ENCODE peak calls at places on chromosomes 7 and 10, in ten cellular contexts. One of them, this sample, is unnamed.

GRCh38 chr7:112080441-112080840 is 125.8 kb downstream of the DOCK4 start:
- DNase-seq in SW480: no peak
- DNase-seq in smooth muscle cell of the brain vasculature: peak
- DNase-seq in dorsolateral prefrontal cortex: no peak
- DNase-seq in head of caudate nucleus: no peak
- DNase-seq in DMS53: peak
- DNase-seq in hepatocyte: no peak
- DNase-seq in naive B cell: peak
- DNase-seq in Calu3: no peak
- DNase-seq in iris pigment epithelial cell: peak
- DNase-seq in this sample: peak

GRCh38 chr10:44756235-44756634 is 154.9 kb upstream of the TMEM72 start:
- DNase-seq in head of caudate nucleus: no peak
- DNase-seq in dorsolateral prefrontal cortex: no peak
- DNase-seq in iris pigment epithelial cell: peak
- DNase-seq in hepatocyte: no peak
- DNase-seq in Calu3: no peak
- DNase-seq in naive B cell: no peak
- DNase-seq in SW480: no peak
- DNase-seq in smooth muscle cell of the brain vasculature: no peak
- DNase-seq in DMS53: no peak
- DNase-seq in this sample: no peak

GRCh38 chr10:70602665-70603438 is at the start of gene PRF1:
- DNase-seq in head of caudate nucleus: no peak
- DNase-seq in iris pigment epithelial cell: no peak
- DNase-seq in Calu3: no peak
- DNase-seq in naive B cell: no peak
- DNase-seq in smooth muscle cell of the brain vasculature: no peak
- DNase-seq in SW480: peak
- DNase-seq in DMS53: no peak
- DNase-seq in hepatocyte: no peak
- DNase-seq in dorsolateral prefrontal cortex: no peak
- DNase-seq in this sample: no peak

GRCh38 chr10:93752761-93753160 is 5.0 kb upstream of the LGI1 start:
- DNase-seq in SW480: peak
- DNase-seq in dorsolateral prefrontal cortex: no peak
- DNase-seq in naive B cell: no peak
- DNase-seq in DMS53: peak
- DNase-seq in head of caudate nucleus: no peak
- DNase-seq in smooth muscle cell of the brain vasculature: no peak
- DNase-seq in hepatocyte: peak
- DNase-seq in Calu3: no peak
- DNase-seq in iris pigment epithelial cell: peak
- DNase-seq in this sample: peak

GRCh38 chr10:56123247-56123646 is 237.8 kb downstream of the ZWINT start:
- DNase-seq in DMS53: no peak
- DNase-seq in iris pigment epithelial cell: no peak
- DNase-seq in dorsolateral prefrontal cortex: no peak
- DNase-seq in hepatocyte: no peak
- DNase-seq in head of caudate nucleus: no peak
- DNase-seq in SW480: no peak
- DNase-seq in smooth muscle cell of the brain vasculature: no peak
- DNase-seq in naive B cell: no peak
- DNase-seq in Calu3: no peak
- DNase-seq in this sample: no peak

GRCh38 chr7:143238289-143238995 is 16.6 kb downstream of the TAS2R40 start:
- DNase-seq in DMS53: no peak
- DNase-seq in iris pigment epithelial cell: peak
- DNase-seq in SW480: no peak
- DNase-seq in head of caudate nucleus: no peak
- DNase-seq in hepatocyte: no peak
- DNase-seq in smooth muscle cell of the brain vasculature: no peak
- DNase-seq in dorsolateral prefrontal cortex: no peak
- DNase-seq in naive B cell: no peak
- DNase-seq in Calu3: no peak
- DNase-seq in this sample: peak

GRCh38 chr10:43386981-43387677 is 15.7 kb downstream of the FXYD4 start:
- DNase-seq in smooth muscle cell of the brain vasculature: no peak
- DNase-seq in dorsolateral prefrontal cortex: no peak
- DNase-seq in hepatocyte: no peak
- DNase-seq in iris pigment epithelial cell: no peak
- DNase-seq in SW480: no peak
- DNase-seq in head of caudate nucleus: no peak
- DNase-seq in Calu3: no peak
- DNase-seq in naive B cell: no peak
- DNase-seq in DMS53: no peak
- DNase-seq in this sample: no peak

GRCh38 chr7:55794527-55794926 is 68.0 kb downstream of the SEPTIN14 start:
- DNase-seq in hepatocyte: no peak
- DNase-seq in dorsolateral prefrontal cortex: no peak
- DNase-seq in naive B cell: no peak
- DNase-seq in smooth muscle cell of the brain vasculature: no peak
- DNase-seq in iris pigment epithelial cell: no peak
- DNase-seq in DMS53: peak
- DNase-seq in SW480: no peak
- DNase-seq in head of caudate nucleus: no peak
- DNase-seq in Calu3: peak
- DNase-seq in this sample: no peak

GRCh38 chr7:117323877-117324699 is 1.2 kb upstream of the WNT2 start:
- DNase-seq in hepatocyte: peak
- DNase-seq in Calu3: peak
- DNase-seq in SW480: no peak
- DNase-seq in dorsolateral prefrontal cortex: no peak
- DNase-seq in smooth muscle cell of the brain vasculature: no peak
- DNase-seq in DMS53: peak
- DNase-seq in iris pigment epithelial cell: peak
- DNase-seq in head of caudate nucleus: no peak
- DNase-seq in naive B cell: no peak
- DNase-seq in this sample: peak

GRCh38 chr7:16644987-16645592 is 464 bp downstream of the ANKMY2 start:
- DNase-seq in naive B cell: no peak
- DNase-seq in iris pigment epithelial cell: peak
- DNase-seq in dorsolateral prefrontal cortex: no peak
- DNase-seq in hepatocyte: no peak
- DNase-seq in head of caudate nucleus: no peak
- DNase-seq in DMS53: peak
- DNase-seq in Calu3: no peak
- DNase-seq in SW480: peak
- DNase-seq in smooth muscle cell of the brain vasculature: no peak
- DNase-seq in this sample: peak

GRCh38 chr7:35418716-35419425 is 165.0 kb upstream of the TBX20 start:
- DNase-seq in hepatocyte: no peak
- DNase-seq in DMS53: no peak
- DNase-seq in naive B cell: no peak
- DNase-seq in Calu3: no peak
- DNase-seq in SW480: no peak
- DNase-seq in dorsolateral prefrontal cortex: no peak
- DNase-seq in iris pigment epithelial cell: no peak
- DNase-seq in smooth muscle cell of the brain vasculature: no peak
- DNase-seq in head of caudate nucleus: no peak
- DNase-seq in this sample: no peak

GRCh38 chr10:131081386-131081785 is 230.1 kb downstream of the TCERG1L start:
- DNase-seq in head of caudate nucleus: no peak
- DNase-seq in smooth muscle cell of the brain vasculature: no peak
- DNase-seq in hepatocyte: no peak
- DNase-seq in SW480: no peak
- DNase-seq in Calu3: no peak
- DNase-seq in iris pigment epithelial cell: no peak
- DNase-seq in dorsolateral prefrontal cortex: no peak
- DNase-seq in naive B cell: no peak
- DNase-seq in DMS53: no peak
- DNase-seq in this sample: no peak

GRCh38 chr10:124117511-124117785 is 24.1 kb upstream of the CHST15 start:
- DNase-seq in smooth muscle cell of the brain vasculature: no peak
- DNase-seq in DMS53: no peak
- DNase-seq in dorsolateral prefrontal cortex: no peak
- DNase-seq in iris pigment epithelial cell: no peak
- DNase-seq in hepatocyte: no peak
- DNase-seq in Calu3: no peak
- DNase-seq in SW480: no peak
- DNase-seq in head of caudate nucleus: no peak
- DNase-seq in naive B cell: no peak
- DNase-seq in this sample: no peak

GRCh38 chr10:5488272-5489161 is 10.9 kb downstream of the CALML5 start:
- DNase-seq in dorsolateral prefrontal cortex: no peak
- DNase-seq in head of caudate nucleus: no peak
- DNase-seq in naive B cell: no peak
- DNase-seq in SW480: peak
- DNase-seq in DMS53: peak
- DNase-seq in hepatocyte: peak
- DNase-seq in smooth muscle cell of the brain vasculature: no peak
- DNase-seq in iris pigment epithelial cell: no peak
- DNase-seq in Calu3: peak
- DNase-seq in this sample: peak

GRCh38 chr7:36048902-36049240 is 104.2 kb upstream of the EEPD1 start:
- DNase-seq in iris pigment epithelial cell: peak
- DNase-seq in Calu3: no peak
- DNase-seq in SW480: no peak
- DNase-seq in smooth muscle cell of the brain vasculature: no peak
- DNase-seq in dorsolateral prefrontal cortex: no peak
- DNase-seq in hepatocyte: no peak
- DNase-seq in DMS53: no peak
- DNase-seq in head of caudate nucleus: no peak
- DNase-seq in naive B cell: no peak
- DNase-seq in this sample: peak

GRCh38 chr7:80779456-80779855 is 139.4 kb downstream of the SEMA3C start:
- DNase-seq in iris pigment epithelial cell: no peak
- DNase-seq in DMS53: peak
- DNase-seq in dorsolateral prefrontal cortex: no peak
- DNase-seq in Calu3: no peak
- DNase-seq in smooth muscle cell of the brain vasculature: no peak
- DNase-seq in SW480: no peak
- DNase-seq in head of caudate nucleus: no peak
- DNase-seq in naive B cell: no peak
- DNase-seq in hepatocyte: no peak
- DNase-seq in this sample: peak

GRCh38 chr10:89515031-89515841 is 20.2 kb downstream of the SLC16A12 start:
- DNase-seq in hepatocyte: peak
- DNase-seq in smooth muscle cell of the brain vasculature: peak
- DNase-seq in Calu3: no peak
- DNase-seq in SW480: no peak
- DNase-seq in head of caudate nucleus: no peak
- DNase-seq in dorsolateral prefrontal cortex: no peak
- DNase-seq in iris pigment epithelial cell: peak
- DNase-seq in DMS53: no peak
- DNase-seq in naive B cell: no peak
- DNase-seq in this sample: no peak

GRCh38 chr7:97317575-97317974 is 200.1 kb downstream of the SDHAF3 start:
- DNase-seq in SW480: no peak
- DNase-seq in iris pigment epithelial cell: peak
- DNase-seq in dorsolateral prefrontal cortex: no peak
- DNase-seq in Calu3: no peak
- DNase-seq in head of caudate nucleus: no peak
- DNase-seq in naive B cell: no peak
- DNase-seq in hepatocyte: no peak
- DNase-seq in DMS53: peak
- DNase-seq in smooth muscle cell of the brain vasculature: no peak
- DNase-seq in this sample: no peak

GRCh38 chr10:49833162-49833561 is 71.0 kb upstream of the OGDHL start:
- DNase-seq in hepatocyte: no peak
- DNase-seq in dorsolateral prefrontal cortex: no peak
- DNase-seq in naive B cell: no peak
- DNase-seq in iris pigment epithelial cell: no peak
- DNase-seq in head of caudate nucleus: no peak
- DNase-seq in DMS53: no peak
- DNase-seq in Calu3: no peak
- DNase-seq in SW480: no peak
- DNase-seq in smooth muscle cell of the brain vasculature: no peak
- DNase-seq in this sample: no peak

GRCh38 chr7:28573059-28573553 is 160.8 kb downstream of the CREB5 start:
- DNase-seq in naive B cell: no peak
- DNase-seq in DMS53: peak
- DNase-seq in Calu3: peak
- DNase-seq in iris pigment epithelial cell: peak
- DNase-seq in head of caudate nucleus: no peak
- DNase-seq in dorsolateral prefrontal cortex: no peak
- DNase-seq in smooth muscle cell of the brain vasculature: peak
- DNase-seq in SW480: no peak
- DNase-seq in hepatocyte: no peak
- DNase-seq in this sample: peak

GRCh38 chr10:33233635-33234034 is 100.8 kb downstream of the NRP1 start:
- DNase-seq in naive B cell: no peak
- DNase-seq in head of caudate nucleus: no peak
- DNase-seq in DMS53: no peak
- DNase-seq in iris pigment epithelial cell: no peak
- DNase-seq in SW480: no peak
- DNase-seq in Calu3: no peak
- DNase-seq in dorsolateral prefrontal cortex: no peak
- DNase-seq in hepatocyte: no peak
- DNase-seq in smooth muscle cell of the brain vasculature: no peak
- DNase-seq in this sample: no peak

GRCh38 chr10:110784198-110784597 is 87.5 kb upstream of the PDCD4 start:
- DNase-seq in iris pigment epithelial cell: no peak
- DNase-seq in DMS53: no peak
- DNase-seq in Calu3: no peak
- DNase-seq in SW480: no peak
- DNase-seq in hepatocyte: no peak
- DNase-seq in head of caudate nucleus: no peak
- DNase-seq in smooth muscle cell of the brain vasculature: no peak
- DNase-seq in dorsolateral prefrontal cortex: no peak
- DNase-seq in naive B cell: no peak
- DNase-seq in this sample: no peak

GRCh38 chr7:4203786-4204185 is 478.3 kb upstream of the FOXK1 start:
- DNase-seq in head of caudate nucleus: no peak
- DNase-seq in naive B cell: no peak
- DNase-seq in smooth muscle cell of the brain vasculature: no peak
- DNase-seq in dorsolateral prefrontal cortex: no peak
- DNase-seq in hepatocyte: no peak
- DNase-seq in iris pigment epithelial cell: no peak
- DNase-seq in DMS53: no peak
- DNase-seq in SW480: no peak
- DNase-seq in Calu3: no peak
- DNase-seq in this sample: peak

GRCh38 chr10:62577666-62578291 is 203.6 kb downstream of the ZNF365 start:
- DNase-seq in dorsolateral prefrontal cortex: no peak
- DNase-seq in head of caudate nucleus: no peak
- DNase-seq in DMS53: no peak
- DNase-seq in smooth muscle cell of the brain vasculature: no peak
- DNase-seq in naive B cell: no peak
- DNase-seq in iris pigment epithelial cell: peak
- DNase-seq in SW480: no peak
- DNase-seq in Calu3: no peak
- DNase-seq in hepatocyte: no peak
- DNase-seq in this sample: no peak

GRCh38 chr10:73920084-73920483 is 9.2 kb downstream of the PLAU start:
- DNase-seq in smooth muscle cell of the brain vasculature: no peak
- DNase-seq in hepatocyte: no peak
- DNase-seq in iris pigment epithelial cell: no peak
- DNase-seq in SW480: no peak
- DNase-seq in dorsolateral prefrontal cortex: no peak
- DNase-seq in Calu3: no peak
- DNase-seq in head of caudate nucleus: no peak
- DNase-seq in DMS53: peak
- DNase-seq in naive B cell: peak
- DNase-seq in this sample: peak

GRCh38 chr7:1663857-1664651 is 6.0 kb upstream of the ELFN1 start:
- DNase-seq in smooth muscle cell of the brain vasculature: no peak
- DNase-seq in iris pigment epithelial cell: no peak
- DNase-seq in Calu3: peak
- DNase-seq in naive B cell: no peak
- DNase-seq in head of caudate nucleus: no peak
- DNase-seq in DMS53: no peak
- DNase-seq in SW480: no peak
- DNase-seq in dorsolateral prefrontal cortex: peak
- DNase-seq in hepatocyte: peak
- DNase-seq in this sample: no peak

GRCh38 chr10:97427571-97428179 is 1.7 kb downstream of the PGAM1 start:
- DNase-seq in iris pigment epithelial cell: peak
- DNase-seq in smooth muscle cell of the brain vasculature: no peak
- DNase-seq in DMS53: peak
- DNase-seq in naive B cell: no peak
- DNase-seq in Calu3: peak
- DNase-seq in head of caudate nucleus: no peak
- DNase-seq in hepatocyte: peak
- DNase-seq in SW480: peak
- DNase-seq in dorsolateral prefrontal cortex: no peak
- DNase-seq in this sample: peak

GRCh38 chr7:107563072-107563760 is 504 bp downstream of the COG5 start:
- DNase-seq in Calu3: no peak
- DNase-seq in dorsolateral prefrontal cortex: no peak
- DNase-seq in SW480: peak
- DNase-seq in hepatocyte: no peak
- DNase-seq in DMS53: peak
- DNase-seq in smooth muscle cell of the brain vasculature: no peak
- DNase-seq in head of caudate nucleus: no peak
- DNase-seq in iris pigment epithelial cell: no peak
- DNase-seq in naive B cell: no peak
- DNase-seq in this sample: peak